ENCODE peak calls at places on chromosomes 5 and 9, in five cellular contexts. Y, I, F, N and X are unnamed samples. For H3K4me1, the result is how much of the 10 kb centered on the place peaks cover.

GRCh38 chr5:81070561-81070960 is 110.4 kb downstream of the RASGRF2 start:
- DNase-seq in F (no peak), I (peak), Y (no peak), N (no peak), X (no peak)

GRCh38 chr5:143887302-143887638 is 75.3 kb downstream of the HMHB1 start:
- DNase-seq in F (no peak), Y (peak), I (peak), N (no peak), X (peak)

GRCh38 chr5:34586117-34586885 is 69.8 kb upstream of the RAI14 start:
- DNase-seq in N (no peak), I (peak), Y (peak), F (no peak), X (peak)

GRCh38 chr9:3746296-3747275 is 220.8 kb upstream of the RFX3 start:
- DNase-seq in N (no peak), F (no peak), Y (peak), I (peak), X (peak)

GRCh38 chr9:27732494-27732893 is 159.2 kb upstream of the C9orf72 start:
- DNase-seq in Y (no peak), I (no peak), N (no peak), F (no peak), X (no peak)

GRCh38 chr5:158634713-158635112 is 465.0 kb downstream of the EBF1 start:
- DNase-seq in F (no peak), N (no peak), I (no peak), Y (peak), X (no peak)

GRCh38 chr5:83148370-83148769 is 71.0 kb downstream of the XRCC4 start:
- DNase-seq in I (no peak), N (no peak), Y (no peak), F (no peak), X (no peak)

GRCh38 chr9:129597355-129598088 is 23.4 kb downstream of the C9orf50 start:
- DNase-seq in Y (peak), F (no peak), I (peak), N (no peak), X (no peak)

GRCh38 chr9:96550659-96551058 is 69.0 kb downstream of the CDC14B start:
- DNase-seq in I (no peak), Y (peak), N (no peak), F (no peak), X (no peak)

GRCh38 chr5:54889826-54890225 is 95.6 kb downstream of the ESM1 start:
- DNase-seq in N (no peak), F (no peak), Y (peak), I (peak), X (peak)

GRCh38 chr5:135244620-135245021 is 154.4 kb downstream of the MACROH2A1 start:
- DNase-seq in N (no peak), I (no peak), Y (no peak), F (no peak), X (no peak)

GRCh38 chr5:108700928-108701327 is 46.8 kb upstream of the FER start:
- DNase-seq in I (no peak), N (no peak), Y (no peak), F (no peak), X (no peak)

GRCh38 chr9:138049085-138049778 is 171.7 kb downstream of the CACNA1B start:
- DNase-seq in Y (no peak), I (no peak), N (no peak), F (no peak), X (no peak)

GRCh38 chr9:92666912-92667532 is 2.9 kb downstream of the IPPK start:
- DNase-seq in I (no peak), Y (no peak), F (no peak), N (no peak), X (no peak)

GRCh38 chr5:126523818-126524522 is 71.0 kb downstream of the ALDH7A1 start:
- DNase-seq in I (no peak), N (no peak), Y (no peak), F (no peak), X (no peak)

GRCh38 chr9:326667-327066 is 112.0 kb downstream of the DOCK8 start:
- DNase-seq in Y (no peak), N (no peak), I (no peak), F (no peak), X (no peak)

GRCh38 chr5:110872200-110872599 is 133.4 kb downstream of the SLC25A46 start:
- DNase-seq in N (no peak), Y (no peak), I (no peak), F (no peak), X (no peak)

GRCh38 chr5:169422087-169422486 is 121.1 kb upstream of the SLIT3 start:
- DNase-seq in F (no peak), Y (no peak), N (no peak), I (no peak), X (no peak)

GRCh38 chr9:76687861-76688374 is 76.3 kb upstream of the PCA3 start:
- DNase-seq in N (no peak), F (no peak), I (peak), Y (peak), X (peak)

GRCh38 chr5:77882670-77883257 is 106.6 kb upstream of the TBCA start:
- DNase-seq in Y (peak), N (no peak), I (peak), F (no peak), X (peak)

GRCh38 chr5:65411356-65411755 is 70.4 kb downstream of the ADAMTS6 start:
- DNase-seq in I (no peak), Y (no peak), F (no peak), N (no peak), X (no peak)

GRCh38 chr5:164319161-164319560 is 813.7 kb downstream of the MAT2B start:
- DNase-seq in Y (no peak), I (no peak), N (no peak), F (no peak), X (no peak)

GRCh38 chr5:168328804-168329203 is 37.4 kb downstream of the WWC1 start:
- DNase-seq in I (peak), Y (no peak), N (no peak), F (peak), X (no peak)

GRCh38 chr9:85741112-85741874 is 461 bp downstream of the AGTPBP1 start:
- DNase-seq in I (peak), N (no peak), Y (peak), F (peak), X (peak)

GRCh38 chr5:1315709-1316587 is 21.1 kb upstream of the TERT start:
- DNase-seq in F (no peak), I (peak), N (peak), Y (peak), X (peak)

GRCh38 chr5:150778103-150778516 is 447 bp upstream of the SMIM3 start:
- DNase-seq in N (no peak), Y (peak), I (no peak), F (no peak), X (no peak)

GRCh38 chr9:4024281-4024680 is 275.6 kb downstream of the GLIS3 start:
- DNase-seq in N (no peak), Y (no peak), F (no peak), I (no peak), X (no peak)

GRCh38 chr5:124871299-124871698 is 124.9 kb upstream of the ZNF608 start:
- DNase-seq in N (no peak), F (no peak), I (no peak), Y (peak), X (peak)

GRCh38 chr5:95837492-95837891 is 15.0 kb upstream of the GLRX start:
- DNase-seq in I (no peak), N (no peak), F (no peak), Y (no peak), X (no peak)

GRCh38 chr9:2271426-2271825 is 256.3 kb downstream of the SMARCA2 start:
- DNase-seq in F (no peak), Y (peak), N (no peak), I (peak), X (peak)

GRCh38 chr9:81456431-81456970 is 232.8 kb downstream of the TLE1 start:
- DNase-seq in F (no peak), I (peak), N (no peak), Y (peak), X (no peak)

GRCh38 chr5:58582004-58582403 is 871 bp upstream of the RAB3C start:
- DNase-seq in Y (no peak), I (no peak), N (no peak), F (peak), X (peak)

GRCh38 chr9:16245756-16246440 is 624.6 kb downstream of the BNC2 start:
- DNase-seq in I (peak), N (no peak), F (no peak), Y (peak), X (no peak)

GRCh38 chr9:129400001-129400970 is 220.6 kb downstream of the C9orf50 start:
- DNase-seq in N (no peak), I (no peak), F (no peak), Y (no peak), X (no peak)

DNA sequence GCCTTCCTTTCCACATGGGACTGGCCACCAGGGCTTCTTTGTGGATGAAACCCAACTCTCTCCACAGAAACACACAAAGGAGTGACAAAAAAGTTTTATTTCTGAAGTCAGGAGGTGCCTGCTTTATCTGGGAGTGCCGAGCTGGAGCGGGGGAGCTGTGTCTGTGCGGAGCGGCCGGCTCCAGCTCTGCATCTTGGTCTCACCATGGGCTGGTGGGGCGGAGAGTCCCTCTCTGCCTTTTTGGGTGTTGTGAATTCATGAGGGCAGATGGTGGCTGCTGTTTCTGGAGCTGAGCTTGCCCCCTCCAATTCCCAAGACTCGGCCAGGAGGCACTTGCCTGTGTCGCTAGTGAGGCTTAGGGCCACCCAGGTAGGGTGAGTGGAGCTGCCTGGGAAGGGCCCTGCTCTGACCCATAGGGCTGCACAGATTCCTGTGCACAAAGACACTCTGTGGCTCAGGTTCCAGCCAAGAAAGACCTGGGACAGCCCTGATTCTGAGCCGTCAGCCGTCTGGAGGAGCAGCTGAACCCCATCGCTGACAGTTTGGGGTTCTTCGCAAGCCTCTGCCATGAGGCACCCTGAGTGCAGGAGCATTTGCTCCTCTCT is 1.4 kb downstream of the DBH start:
- DNase-seq in I (no peak), N (no peak), Y (no peak), F (no peak), X (no peak)
- H3K4me1 ChIP-seq in I (under half), N (under half), Y (under half), F (under half), X (under half)

DNA sequence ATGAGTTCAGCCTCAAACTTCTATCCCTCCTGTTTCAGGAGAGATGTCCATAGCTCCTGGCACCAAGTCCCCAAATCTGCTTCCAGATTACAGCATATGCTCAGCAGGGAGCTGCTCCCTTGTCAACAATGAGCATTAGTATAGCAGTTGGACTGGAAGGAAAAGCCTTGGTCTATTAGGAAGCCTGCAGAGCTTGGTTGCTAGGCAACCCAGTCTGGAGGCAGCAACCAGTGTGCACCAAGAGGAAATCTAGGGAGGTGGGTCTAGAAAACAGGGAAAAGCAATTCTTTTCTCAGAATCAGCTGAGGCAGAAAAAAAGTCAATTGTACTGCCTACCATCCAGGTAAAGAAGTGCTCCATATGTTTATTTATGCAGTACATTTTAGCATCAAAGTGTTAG is 229.5 kb upstream of the NMUR2 start:
- DNase-seq in Y (no peak), I (no peak), N (no peak), F (no peak), X (no peak)
- H3K4me1 ChIP-seq in Y (under half), I (under half), N (under half), F (under half), X (under half)

GRCh38 chr9:83291196-83291595 is 228.3 kb upstream of the RASEF start:
- DNase-seq in I (no peak), Y (no peak), F (no peak), N (no peak), X (no peak)
- H3K4me1 ChIP-seq in I (under half), Y (under half), F (under half), N (under half), X (under half)

GRCh38 chr9:121279841-121280388 is 12.0 kb downstream of the GSN start:
- DNase-seq in Y (no peak), F (no peak), I (no peak), N (no peak), X (no peak)
- H3K4me1 ChIP-seq in Y (half or more), F (under half), I (half or more), N (under half), X (under half)

DNA sequence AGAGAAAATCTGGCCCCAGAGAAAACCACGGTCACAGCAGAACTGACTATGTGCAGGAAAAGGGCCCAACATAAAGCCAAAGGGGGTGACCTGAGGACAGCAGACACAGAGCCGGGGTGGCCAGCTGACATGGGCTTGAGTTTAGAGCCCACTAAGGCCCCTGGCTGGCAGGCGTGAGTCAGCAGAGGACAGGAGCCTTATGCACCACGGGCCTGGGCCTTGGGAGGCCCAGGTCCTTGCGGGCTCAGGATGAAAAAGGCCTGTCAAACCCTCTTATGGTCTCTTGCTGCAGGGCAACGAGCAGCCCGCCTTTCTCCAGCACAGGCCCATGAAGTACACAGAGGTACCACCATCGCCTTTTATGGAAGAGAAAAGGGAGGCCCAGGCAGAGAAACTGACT is 19.7 kb downstream of the STK10 start:
- DNase-seq in N (no peak), F (no peak), I (no peak), Y (no peak), X (no peak)
- H3K4me1 ChIP-seq in N (under half), F (under half), I (under half), Y (under half), X (under half)

GRCh38 chr9:70479880-70480291 is 65.4 kb upstream of the KLF9 start:
- DNase-seq in I (peak), N (no peak), F (peak), Y (peak), X (no peak)
- H3K4me1 ChIP-seq in I (under half), N (under half), F (under half), Y (under half), X (under half)

GRCh38 chr5:138604176-138604785 is 29.1 kb upstream of the HSPA9 start:
- DNase-seq in N (no peak), F (no peak), I (no peak), Y (no peak), X (no peak)

GRCh38 chr5:138602371-138603000 is 27.3 kb upstream of the HSPA9 start:
- DNase-seq in F (no peak), Y (no peak), N (no peak), I (no peak), X (no peak)

GRCh38 chr5:138605254-138605972 is 30.2 kb upstream of the HSPA9 start:
- DNase-seq in I (no peak), F (no peak), N (no peak), Y (no peak), X (no peak)

GRCh38 chr5:138601444-138601843 is 26.2 kb upstream of the HSPA9 start:
- DNase-seq in I (peak), N (no peak), F (no peak), Y (peak), X (peak)

DNA sequence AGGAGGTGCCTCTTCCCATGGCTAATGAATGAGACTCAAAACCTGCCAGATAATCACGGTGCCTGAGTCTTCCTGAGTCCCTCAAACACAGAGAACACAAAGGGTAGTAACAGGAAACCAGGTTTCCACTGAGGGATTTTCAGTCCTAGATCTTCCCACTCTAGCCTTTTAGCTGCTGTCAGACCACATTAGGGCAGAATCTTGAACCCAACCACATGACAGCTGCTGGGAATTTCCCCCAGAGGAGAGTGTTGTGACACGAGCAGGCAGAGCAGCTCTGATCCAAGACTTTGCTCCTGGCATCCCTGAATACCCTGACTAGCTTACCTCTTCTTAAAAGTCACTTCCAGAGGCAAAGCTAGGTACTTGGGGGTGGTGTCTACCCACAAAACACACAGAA is 28.3 kb upstream of the HSPA9 start:
- DNase-seq in N (no peak), I (no peak), Y (no peak), F (no peak), X (peak)
- H3K4me1 ChIP-seq in N (under half), I (under half), Y (under half), F (under half), X (under half)

GRCh38 chr9:125757834-125758233 is 10.7 kb downstream of the PBX3 start:
- DNase-seq in N (no peak), F (no peak), I (no peak), Y (no peak), X (no peak)

GRCh38 chr9:125759812-125760134 is 12.6 kb downstream of the PBX3 start:
- DNase-seq in N (no peak), F (no peak), Y (peak), I (no peak), X (no peak)

GRCh38 chr9:125760537-125760936 is 13.4 kb downstream of the PBX3 start:
- DNase-seq in N (no peak), F (no peak), I (no peak), Y (no peak), X (no peak)

GRCh38 chr9:125761685-125762084 is 14.5 kb downstream of the PBX3 start:
- DNase-seq in N (no peak), Y (no peak), I (no peak), F (no peak), X (no peak)

GRCh38 chr9:125758986-125759811 is 12.0 kb downstream of the PBX3 start:
- DNase-seq in N (no peak), F (no peak), I (no peak), Y (peak), X (no peak)
- H3K4me1 ChIP-seq in N (under half), F (under half), I (under half), Y (under half), X (under half)

GRCh38 chr9:127904888-127905728 is 5.7 kb upstream of the ST6GALNAC6 start:
- DNase-seq in Y (no peak), N (no peak), F (no peak), I (no peak), X (no peak)
- H3K4me1 ChIP-seq in Y (under half), N (under half), F (under half), I (under half), X (under half)